ENCODE peak calls at places on chromosomes 2 and 18, in six cellular contexts. P is activated CD4-positive, alpha-beta T cell treated with anti-CD3 and anti-CD28 coated beads, Interleukin-2, amount 50 U/mL, for 1 hour; R is hippocampal formation; O is hepatocyte; W is SW 1271; X is amniotic stem cell. K is an unnamed sample.

GRCh38 chr2:237256845-237257244 is 157.1 kb downstream of the COL6A3 start:
- DNase-seq in P (no peak), R (no peak), O (peak), W (no peak), X (peak), K (no peak)

GRCh38 chr2:177393381-177393780 is 808 bp downstream of the AGPS start:
- DNase-seq in P (peak), R (no peak), O (peak), W (no peak), X (no peak), K (no peak)

GRCh38 chr2:115165529-115166109 is 723.2 kb downstream of the DPP10 start:
- DNase-seq in P (no peak), R (no peak), O (peak), W (peak), X (no peak), K (no peak)

GRCh38 chr2:205725059-205725458 is 42.8 kb downstream of the NRP2 start:
- DNase-seq in P (no peak), R (no peak), O (no peak), W (no peak), X (no peak), K (no peak)

GRCh38 chr2:57146951-57147350 is 899.7 kb upstream of the VRK2 start:
- DNase-seq in P (no peak), R (no peak), O (no peak), W (no peak), X (no peak), K (no peak)

GRCh38 chr18:24500766-24501165 is 40.3 kb downstream of the HRH4 start:
- DNase-seq in P (no peak), R (no peak), O (no peak), W (no peak), X (no peak), K (no peak)

GRCh38 chr2:231699006-231699405 is 9.3 kb upstream of the PTMA start:
- DNase-seq in P (no peak), R (no peak), O (no peak), W (no peak), X (no peak), K (no peak)

GRCh38 chr2:29000481-29000880 is 19.4 kb downstream of the TOGARAM2 start:
- DNase-seq in P (peak), R (no peak), O (no peak), W (no peak), X (no peak), K (no peak)

GRCh38 chr2:85215074-85216050 is 82.2 kb downstream of the TCF7L1 start:
- DNase-seq in P (no peak), R (peak), O (peak), W (no peak), X (peak), K (no peak)

GRCh38 chr2:134119117-134119671 is 134.7 kb upstream of the MGAT5 start:
- DNase-seq in P (no peak), R (no peak), O (no peak), W (no peak), X (no peak), K (no peak)

GRCh38 chr2:26910176-26910575 is 60.3 kb upstream of the MAPRE3 start:
- DNase-seq in P (no peak), R (no peak), O (no peak), W (no peak), X (no peak), K (no peak)

GRCh38 chr2:233801357-233802131 is 23.4 kb downstream of the MROH2A start:
- DNase-seq in P (no peak), R (no peak), O (no peak), W (peak), X (no peak), K (no peak)

GRCh38 chr2:112788653-112789052 is 4.4 kb upstream of the IL1A start:
- DNase-seq in P (no peak), R (no peak), O (no peak), W (no peak), X (no peak), K (no peak)

GRCh38 chr2:201781583-201782051 is 884 bp upstream of the ALS2 start:
- DNase-seq in P (peak), R (no peak), O (no peak), W (peak), X (no peak), K (no peak)

GRCh38 chr18:21701621-21702020 is 3.0 kb downstream of the ABHD3 start:
- DNase-seq in P (no peak), R (no peak), O (no peak), W (no peak), X (no peak), K (no peak)

GRCh38 chr2:6083131-6083530 is 390.9 kb downstream of the SOX11 start:
- DNase-seq in P (no peak), R (no peak), O (no peak), W (no peak), X (no peak), K (no peak)

GRCh38 chr18:54086046-54086802 is 138.2 kb downstream of the MBD2 start:
- DNase-seq in P (no peak), R (no peak), O (no peak), W (no peak), X (no peak), K (no peak)

GRCh38 chr2:105712166-105712915 is 32.4 kb upstream of the NCK2 start:
- DNase-seq in P (no peak), R (no peak), O (no peak), W (peak), X (no peak), K (no peak)